ENCODE peak calls at places on chromosomes 11 and 22, in nine cellular contexts. R, M, G, B, J, T, C, D and F are unnamed samples.
A peak's percentile ranks its signal among the peaks of the same experiment; 100 is the strongest.

GRCh38 chr22:24392218-24392931 is 35.0 kb upstream of the ADORA2A start:
- DNase-seq in R (no peak), M (no peak), G (no peak), B (no peak), J (no peak), T (no peak), C (no peak), D (peak; percentile 27), F (no peak)

GRCh38 chr11:57315491-57315890 is 9.3 kb downstream of the TNKS1BP1 start:
- DNase-seq in R (no peak), M (no peak), G (no peak), B (no peak), J (no peak), T (no peak), C (no peak), D (no peak), F (no peak)

GRCh38 chr11:73314121-73314948 is 6.3 kb downstream of the ARHGEF17 start:
- DNase-seq in R (peak; percentile 62), M (no peak), G (no peak), B (no peak), J (no peak), T (no peak), C (no peak), D (no peak), F (no peak)

GRCh38 chr11:102926517-102926916 is 29.0 kb downstream of the MMP13 start:
- DNase-seq in R (no peak), M (no peak), G (no peak), B (no peak), J (no peak), T (no peak), C (no peak), D (no peak), F (no peak)

GRCh38 chr11:77454867-77455655 is 18.8 kb downstream of the PAK1 start:
- DNase-seq in R (no peak), M (no peak), G (no peak), B (no peak), J (no peak), T (no peak), C (no peak), D (no peak), F (no peak)

GRCh38 chr11:126398296-126398695 is 42.8 kb downstream of the ST3GAL4 start:
- DNase-seq in R (no peak), M (no peak), G (no peak), B (no peak), J (no peak), T (no peak), C (no peak), D (no peak), F (no peak)

GRCh38 chr22:30000566-30000965 is 79.7 kb upstream of the HORMAD2 start:
- DNase-seq in R (no peak), M (no peak), G (no peak), B (no peak), J (no peak), T (no peak), C (no peak), D (no peak), F (no peak)

GRCh38 chr22:41398921-41399320 is 17.2 kb downstream of the TEF start:
- DNase-seq in R (no peak), M (no peak), G (no peak), B (no peak), J (no peak), T (no peak), C (no peak), D (no peak), F (no peak)

GRCh38 chr11:113131036-113131775 is 170.0 kb downstream of the NCAM1 start:
- DNase-seq in R (no peak), M (no peak), G (no peak), B (no peak), J (no peak), T (no peak), C (no peak), D (no peak), F (no peak)

GRCh38 chr11:36088234-36088975 is 144.5 kb downstream of the LDLRAD3 start:
- DNase-seq in R (no peak), M (no peak), G (no peak), B (no peak), J (no peak), T (no peak), C (no peak), D (no peak), F (no peak)

GRCh38 chr22:18005201-18005926 is 19.0 kb downstream of the MICAL3 start:
- DNase-seq in R (no peak), M (no peak), G (no peak), B (no peak), J (no peak), T (peak; percentile 30), C (no peak), D (no peak), F (no peak)

GRCh38 chr11:66287256-66288137 is 1.4 kb downstream of the YIF1A start:
- DNase-seq in R (no peak), M (no peak), G (no peak), B (no peak), J (no peak), T (no peak), C (no peak), D (no peak), F (no peak)

GRCh38 chr11:132142554-132142953 is 772.1 kb downstream of the NTM start:
- DNase-seq in R (peak; percentile 30), M (no peak), G (no peak), B (no peak), J (no peak), T (no peak), C (no peak), D (no peak), F (no peak)

GRCh38 chr11:32305460-32305859 is 129.9 kb downstream of the WT1 start:
- DNase-seq in R (no peak), M (no peak), G (no peak), B (no peak), J (no peak), T (no peak), C (no peak), D (no peak), F (no peak)

GRCh38 chr11:97463891-97464290 is 1074.1 kb downstream of the JRKL start:
- DNase-seq in R (no peak), M (no peak), G (no peak), B (no peak), J (no peak), T (no peak), C (no peak), D (no peak), F (no peak)

GRCh38 chr11:95084509-95084908 is 5.1 kb upstream of the ENDOD1 start:
- DNase-seq in R (no peak), M (no peak), G (no peak), B (no peak), J (no peak), T (no peak), C (peak; percentile 54), D (no peak), F (no peak)

GRCh38 chr22:49971232-49972162 is 10.9 kb downstream of the PIM3 start:
- DNase-seq in R (peak; percentile 91), M (no peak), G (no peak), B (no peak), J (no peak), T (peak; percentile 48), C (peak; percentile 77), D (no peak), F (no peak)

GRCh38 chr11:74255741-74256369 is 55.6 kb downstream of the P4HA3 start:
- DNase-seq in R (peak; percentile 33), M (peak; percentile 16), G (peak; percentile 49), B (no peak), J (peak; percentile 21), T (peak; percentile 26), C (peak; percentile 21), D (peak; percentile 38), F (no peak)